ENCODE peak calls at places on chromosomes 1 and 21, in six cellular contexts. X is colonic mucosa; K is tibial artery; F is neuronal stem cell; T is CD8-positive, alpha-beta T cell; E is A673. Z is an unnamed sample.
A peak's percentile ranks its signal among the peaks of the same experiment; 100 is the strongest.

GRCh38 chr1:172532700-172533510 is at the start of gene SUCO:
- DNase-seq in X (peak; percentile 100), K (peak; percentile 100), F (peak; percentile 99), T (peak; percentile 100), E (peak; percentile 100), Z (peak; percentile 98)

GRCh38 chr1:16727190-16728111 is 12.9 kb upstream of the RNU1-4 start:
- DNase-seq in X (peak; percentile 27), K (peak; percentile 76), F (no peak), T (peak; percentile 43), E (peak; percentile 46), Z (no peak)

GRCh38 chr1:95407864-95408291 is 173.9 kb downstream of the RWDD3 start:
- DNase-seq in X (no peak), K (no peak), F (no peak), T (no peak), E (peak; percentile 4), Z (no peak)

GRCh38 chr21:26041441-26042180 is 129.0 kb downstream of the APP start:
- DNase-seq in X (no peak), K (no peak), F (no peak), T (no peak), E (peak; percentile 62), Z (no peak)

GRCh38 chr1:56551691-56552090 is 27.7 kb downstream of the PLPP3 start:
- DNase-seq in X (no peak), K (no peak), F (no peak), T (no peak), E (no peak), Z (no peak)

GRCh38 chr1:93616996-93617669 is 64.5 kb downstream of the BCAR3 start:
- DNase-seq in X (peak; percentile 61), K (peak; percentile 91), F (no peak), T (no peak), E (peak; percentile 29), Z (peak; percentile 71)

GRCh38 chr21:45140346-45140940 is 66.1 kb downstream of the ADARB1 start:
- DNase-seq in X (peak; percentile 74), K (peak; percentile 86), F (peak; percentile 80), T (peak; percentile 69), E (peak; percentile 92), Z (no peak)

GRCh38 chr1:110039641-110040040 is 5.2 kb downstream of the STRIP1 start:
- DNase-seq in X (no peak), K (no peak), F (no peak), T (no peak), E (no peak), Z (no peak)

GRCh38 chr1:171841931-171842723 is 829 bp downstream of the DNM3 start:
- DNase-seq in X (peak; percentile 19), K (peak; percentile 65), F (peak; percentile 29), T (no peak), E (no peak), Z (no peak)

GRCh38 chr1:22444856-22445255 is 6.8 kb upstream of the ZBTB40 start:
- DNase-seq in X (no peak), K (no peak), F (no peak), T (no peak), E (no peak), Z (no peak)

GRCh38 chr1:111290640-111291039 is at the start of gene CHIA:
- DNase-seq in X (no peak), K (no peak), F (no peak), T (no peak), E (no peak), Z (no peak)

GRCh38 chr21:45981154-45981606 is 390 bp upstream of the COL6A1 start:
- DNase-seq in X (peak; percentile 60), K (peak; percentile 94), F (peak; percentile 82), T (peak; percentile 75), E (peak; percentile 90), Z (no peak)

GRCh38 chr21:45330075-45330781 is 42.5 kb upstream of the POFUT2 start:
- DNase-seq in X (no peak), K (peak; percentile 77), F (no peak), T (no peak), E (peak; percentile 50), Z (no peak)

GRCh38 chr21:41706678-41707077 is 60.2 kb downstream of the RIPK4 start:
- DNase-seq in X (peak; percentile 79), K (no peak), F (no peak), T (no peak), E (no peak), Z (no peak)

GRCh38 chr1:114320586-114320985 is 166.9 kb upstream of the SYT6 start:
- DNase-seq in X (no peak), K (no peak), F (no peak), T (no peak), E (no peak), Z (no peak)

GRCh38 chr1:198771562-198772153 is 132.8 kb downstream of the PTPRC start:
- DNase-seq in X (no peak), K (no peak), F (peak; percentile 20), T (no peak), E (peak; percentile 91), Z (no peak)

GRCh38 chr1:6491480-6491962 is at the start of gene PLEKHG5:
- DNase-seq in X (no peak), K (no peak), F (no peak), T (no peak), E (no peak), Z (no peak)

GRCh38 chr1:52423771-52424170 is 19.4 kb downstream of the PRPF38A start:
- DNase-seq in X (no peak), K (no peak), F (no peak), T (peak; percentile 86), E (peak; percentile 45), Z (no peak)

GRCh38 chr1:186059752-186060151 is 315.3 kb downstream of the TPR start:
- DNase-seq in X (no peak), K (no peak), F (no peak), T (no peak), E (no peak), Z (no peak)

GRCh38 chr1:31823780-31824179 is 8.0 kb upstream of the SPOCD1 start:
- DNase-seq in X (no peak), K (no peak), F (no peak), T (no peak), E (no peak), Z (no peak)

GRCh38 chr1:33120436-33121231 is 39.7 kb downstream of the AZIN2 start:
- DNase-seq in X (no peak), K (no peak), F (no peak), T (no peak), E (no peak), Z (no peak)

GRCh38 chr1:85048296-85049064 is at the start of gene MCOLN3:
- DNase-seq in X (peak; percentile 53), K (no peak), F (peak; percentile 27), T (peak; percentile 30), E (peak; percentile 16), Z (no peak)

GRCh38 chr1:150156868-150157603 is 7.3 kb downstream of the PLEKHO1 start:
- DNase-seq in X (no peak), K (no peak), F (no peak), T (no peak), E (no peak), Z (no peak)

GRCh38 chr21:37927711-37928110 is 11.5 kb upstream of the KCNJ6 start:
- DNase-seq in X (no peak), K (no peak), F (no peak), T (no peak), E (no peak), Z (no peak)

GRCh38 chr1:184289825-184290550 is 96.8 kb upstream of the C1orf21 start:
- DNase-seq in X (no peak), K (no peak), F (peak; percentile 33), T (no peak), E (peak; percentile 17), Z (no peak)

GRCh38 chr21:45555251-45555556 is 13.0 kb upstream of the SLC19A1 start:
- DNase-seq in X (no peak), K (no peak), F (no peak), T (no peak), E (no peak), Z (no peak)

GRCh38 chr1:86504895-86505625 is 36.3 kb downstream of the CLCA1 start:
- DNase-seq in X (peak; percentile 63), K (no peak), F (no peak), T (no peak), E (no peak), Z (no peak)

GRCh38 chr21:36916718-36917117 is 49.8 kb downstream of the HLCS start:
- DNase-seq in X (no peak), K (no peak), F (no peak), T (no peak), E (no peak), Z (no peak)

GRCh38 chr1:36516372-36517018 is 33.8 kb upstream of the CSF3R start:
- DNase-seq in X (peak; percentile 29), K (peak; percentile 62), F (peak; percentile 78), T (peak; percentile 30), E (peak; percentile 71), Z (no peak)

GRCh38 chr1:20028726-20029125 is 41.3 kb upstream of the PLA2G5 start:
- DNase-seq in X (no peak), K (no peak), F (no peak), T (no peak), E (no peak), Z (no peak)
- H3K4me3 ChIP-seq in X (no peak overlapping the region), K (no peak overlapping the region), F (no peak overlapping the region), T (no peak overlapping the region), E (no peak overlapping the region), Z (peak overlapping the region; percentile 5)

DNA sequence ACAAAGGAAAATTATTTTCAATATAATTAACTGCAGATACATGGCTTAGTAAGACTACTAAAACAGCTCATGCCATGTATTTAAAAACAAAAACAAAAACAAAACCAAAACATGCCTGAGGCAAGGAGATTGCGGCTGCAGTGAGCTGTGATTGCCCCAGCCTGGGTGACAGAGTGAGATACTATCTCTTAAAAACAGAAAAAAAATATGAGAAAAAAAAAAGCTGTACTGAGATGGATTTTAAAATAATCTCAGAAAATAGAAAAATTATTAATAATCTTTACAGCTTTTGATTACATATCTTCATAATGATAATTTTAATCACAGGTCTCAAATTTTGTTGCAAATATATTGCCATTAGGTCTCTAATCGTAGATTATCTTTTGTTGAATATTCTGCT is 24.0 kb upstream of the LIN9 start:
- DNase-seq in X (no peak), K (no peak), F (no peak), T (no peak), E (no peak), Z (no peak)
- H3K27ac ChIP-seq in X (no peak overlapping the region), K (no peak overlapping the region), F (no peak overlapping the region), T (no peak overlapping the region), E (no peak overlapping the region), Z (no peak overlapping the region)

DNA sequence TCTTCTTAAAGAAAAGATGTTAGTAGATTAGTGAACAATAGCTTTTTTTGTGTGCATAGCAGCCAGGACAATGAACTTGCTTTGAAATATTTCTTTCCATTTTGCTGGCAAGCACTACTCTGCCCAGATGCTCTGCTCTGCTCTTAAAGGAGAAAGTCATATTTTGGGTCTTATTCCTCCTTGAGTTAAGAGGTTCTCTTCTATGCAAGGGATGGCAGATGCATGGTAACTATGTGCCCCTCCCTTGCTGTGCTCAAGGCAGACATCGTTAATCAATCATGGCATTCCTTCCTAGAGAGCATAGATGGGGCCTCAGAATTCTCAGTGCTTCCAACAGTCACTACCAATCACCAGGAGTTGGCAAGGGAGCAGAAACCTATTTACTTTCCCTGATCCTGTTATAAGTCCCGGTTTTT is 27.6 kb downstream of the NIPAL3 start:
- DNase-seq in X (no peak), K (no peak), F (no peak), T (no peak), E (peak; percentile 14), Z (no peak)
- H3K4me3 ChIP-seq in X (no peak overlapping the region), K (no peak overlapping the region), F (no peak overlapping the region), T (no peak overlapping the region), E (no peak overlapping the region), Z (no peak overlapping the region)

DNA sequence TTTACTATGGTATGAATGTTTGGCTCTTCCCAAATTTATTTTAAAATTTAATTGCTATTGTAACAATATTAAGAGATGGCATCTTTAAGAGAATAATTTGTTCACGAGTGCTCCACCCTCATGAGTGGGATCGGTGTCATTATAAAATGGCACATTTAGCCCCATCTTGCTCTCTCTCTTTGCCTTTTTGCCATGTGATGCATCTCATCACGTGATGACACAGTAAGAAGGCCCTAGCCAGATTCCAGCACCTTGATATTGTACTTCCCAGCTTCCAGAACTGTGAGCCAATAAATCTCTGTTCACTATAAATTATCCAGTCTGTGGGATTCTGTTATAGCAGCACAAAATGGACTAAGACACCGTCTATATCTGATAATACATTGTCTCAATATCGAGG is 355.8 kb downstream of the AMY1C start:
- DNase-seq in X (no peak), K (no peak), F (no peak), T (no peak), E (no peak), Z (no peak)
- H3K27ac ChIP-seq in X (no peak overlapping the region), K (no peak overlapping the region), F (no peak overlapping the region), T (no peak overlapping the region), E (no peak overlapping the region), Z (no peak overlapping the region)